ENCODE peak calls at places on chromosomes 3 and 15, in five cellular contexts. One of them, this sample, is unnamed.

GRCh38 chr15:63488432-63488910 is 15.9 kb upstream of the USP3 start:
- DNase-seq in HFFc6: no peak
- DNase-seq in activated naive CD4-positive, alpha-beta T cell treated with anti-CD3 and anti-CD28 coated beads for 36 hours: no peak
- DNase-seq in mammary epithelial cell: no peak
- DNase-seq in epithelial cell of esophagus: no peak
- DNase-seq in this sample: no peak

GRCh38 chr3:69671082-69671952 is 67.9 kb upstream of the MITF start:
- DNase-seq in epithelial cell of esophagus: peak
- DNase-seq in HFFc6: peak
- DNase-seq in mammary epithelial cell: peak
- DNase-seq in activated naive CD4-positive, alpha-beta T cell treated with anti-CD3 and anti-CD28 coated beads for 36 hours: peak
- DNase-seq in this sample: no peak

GRCh38 chr3:140762751-140763150 is 84.9 kb downstream of the TRIM42 start:
- DNase-seq in activated naive CD4-positive, alpha-beta T cell treated with anti-CD3 and anti-CD28 coated beads for 36 hours: no peak
- DNase-seq in HFFc6: no peak
- DNase-seq in mammary epithelial cell: no peak
- DNase-seq in epithelial cell of esophagus: no peak
- DNase-seq in this sample: no peak

GRCh38 chr3:47083786-47084185 is 80.1 kb downstream of the SETD2 start:
- DNase-seq in mammary epithelial cell: no peak
- DNase-seq in HFFc6: no peak
- DNase-seq in activated naive CD4-positive, alpha-beta T cell treated with anti-CD3 and anti-CD28 coated beads for 36 hours: no peak
- DNase-seq in epithelial cell of esophagus: no peak
- DNase-seq in this sample: no peak

GRCh38 chr15:84631706-84632272 is 22.3 kb downstream of the WDR73 start:
- DNase-seq in HFFc6: peak
- DNase-seq in mammary epithelial cell: no peak
- DNase-seq in epithelial cell of esophagus: no peak
- DNase-seq in activated naive CD4-positive, alpha-beta T cell treated with anti-CD3 and anti-CD28 coated beads for 36 hours: no peak
- DNase-seq in this sample: no peak

GRCh38 chr3:13598926-13599886 is 50.3 kb downstream of the FBLN2 start:
- DNase-seq in activated naive CD4-positive, alpha-beta T cell treated with anti-CD3 and anti-CD28 coated beads for 36 hours: no peak
- DNase-seq in HFFc6: no peak
- DNase-seq in mammary epithelial cell: peak
- DNase-seq in epithelial cell of esophagus: peak
- DNase-seq in this sample: no peak

GRCh38 chr3:134360046-134360445 is 14.2 kb downstream of the AMOTL2 start:
- DNase-seq in epithelial cell of esophagus: no peak
- DNase-seq in mammary epithelial cell: no peak
- DNase-seq in HFFc6: peak
- DNase-seq in activated naive CD4-positive, alpha-beta T cell treated with anti-CD3 and anti-CD28 coated beads for 36 hours: no peak
- DNase-seq in this sample: no peak

GRCh38 chr3:23888617-23889228 is 28.1 kb downstream of the NKIRAS1 start:
- DNase-seq in mammary epithelial cell: no peak
- DNase-seq in epithelial cell of esophagus: peak
- DNase-seq in activated naive CD4-positive, alpha-beta T cell treated with anti-CD3 and anti-CD28 coated beads for 36 hours: no peak
- DNase-seq in HFFc6: peak
- DNase-seq in this sample: peak

GRCh38 chr3:151316267-151316991 is at the start of gene GPR87:
- DNase-seq in mammary epithelial cell: peak
- DNase-seq in HFFc6: no peak
- DNase-seq in activated naive CD4-positive, alpha-beta T cell treated with anti-CD3 and anti-CD28 coated beads for 36 hours: peak
- DNase-seq in epithelial cell of esophagus: peak
- DNase-seq in this sample: no peak

GRCh38 chr3:107365051-107365450 is 12.2 kb upstream of the CCDC54 start:
- DNase-seq in HFFc6: no peak
- DNase-seq in activated naive CD4-positive, alpha-beta T cell treated with anti-CD3 and anti-CD28 coated beads for 36 hours: no peak
- DNase-seq in epithelial cell of esophagus: no peak
- DNase-seq in mammary epithelial cell: no peak
- DNase-seq in this sample: no peak

GRCh38 chr3:24034464-24034863 is 89.4 kb downstream of the NR1D2 start:
- DNase-seq in epithelial cell of esophagus: no peak
- DNase-seq in HFFc6: no peak
- DNase-seq in activated naive CD4-positive, alpha-beta T cell treated with anti-CD3 and anti-CD28 coated beads for 36 hours: no peak
- DNase-seq in mammary epithelial cell: no peak
- DNase-seq in this sample: no peak

GRCh38 chr15:93359780-93360161 is 270.8 kb upstream of the RGMA start:
- DNase-seq in epithelial cell of esophagus: no peak
- DNase-seq in HFFc6: no peak
- DNase-seq in mammary epithelial cell: no peak
- DNase-seq in activated naive CD4-positive, alpha-beta T cell treated with anti-CD3 and anti-CD28 coated beads for 36 hours: no peak
- DNase-seq in this sample: no peak

This sample was measured in effector memory CD8-positive, alpha-beta T cell.